ENCODE peak calls at places on chromosomes 2 and 18, in four cellular contexts. One of them, this sample, is unnamed.

GRCh38 chr2:59529738-59530137 is 1023.7 kb downstream of the BCL11A start:
- DNase-seq in GM12878: no peak
- DNase-seq in A549: no peak
- DNase-seq in HepG2: no peak
- DNase-seq in this sample: no peak

GRCh38 chr2:160561551-160562280 is 68.1 kb upstream of the RBMS1 start:
- DNase-seq in GM12878: no peak
- DNase-seq in A549: peak
- DNase-seq in HepG2: no peak
- DNase-seq in this sample: no peak

GRCh38 chr2:205364261-205364660 is 318.0 kb upstream of the NRP2 start:
- DNase-seq in GM12878: no peak
- DNase-seq in A549: peak
- DNase-seq in HepG2: no peak
- DNase-seq in this sample: no peak

GRCh38 chr2:191710411-191710900 is 32.5 kb downstream of the NABP1 start:
- DNase-seq in GM12878: no peak
- DNase-seq in A549: no peak
- DNase-seq in HepG2: no peak
- DNase-seq in this sample: no peak

GRCh38 chr2:144835634-144836351 is 315.9 kb upstream of the ZEB2 start:
- DNase-seq in GM12878: no peak
- DNase-seq in A549: peak
- DNase-seq in HepG2: no peak
- DNase-seq in this sample: no peak

GRCh38 chr2:152115952-152116351 is 17.1 kb upstream of the CACNB4 start:
- DNase-seq in GM12878: no peak
- DNase-seq in A549: peak
- DNase-seq in HepG2: no peak
- DNase-seq in this sample: no peak

GRCh38 chr2:96769816-96770215 is 9.1 kb downstream of the CNNM4 start:
- DNase-seq in GM12878: no peak
- DNase-seq in A549: no peak
- DNase-seq in HepG2: peak
- DNase-seq in this sample: peak

GRCh38 chr2:240615830-240616547 is 9.3 kb upstream of the GPR35 start:
- DNase-seq in GM12878: no peak
- DNase-seq in A549: no peak
- DNase-seq in HepG2: no peak
- DNase-seq in this sample: peak

GRCh38 chr2:239824051-239824694 is 201.0 kb downstream of the NDUFA10 start:
- DNase-seq in GM12878: no peak
- DNase-seq in A549: peak
- DNase-seq in HepG2: peak
- DNase-seq in this sample: peak

GRCh38 chr2:90207454-90208058 is 1516.1 kb downstream of the RPIA start:
- DNase-seq in GM12878: peak
- DNase-seq in A549: peak
- DNase-seq in HepG2: peak
- DNase-seq in this sample: peak

GRCh38 chr2:179917272-179917671 is 55.9 kb upstream of the ZNF385B start:
- DNase-seq in GM12878: no peak
- DNase-seq in A549: peak
- DNase-seq in HepG2: peak
- DNase-seq in this sample: no peak

GRCh38 chr2:235011929-235012631 is 60.3 kb downstream of the SH3BP4 start:
- DNase-seq in GM12878: no peak
- DNase-seq in A549: no peak
- DNase-seq in HepG2: no peak
- DNase-seq in this sample: peak

GRCh38 chr18:63850010-63850409 is 37.5 kb upstream of the SERPINB2 start:
- DNase-seq in GM12878: no peak
- DNase-seq in A549: peak
- DNase-seq in HepG2: peak
- DNase-seq in this sample: peak

GRCh38 chr2:118693287-118693822 is 154.1 kb downstream of the EN1 start:
- DNase-seq in GM12878: no peak
- DNase-seq in A549: no peak
- DNase-seq in HepG2: no peak
- DNase-seq in this sample: no peak

GRCh38 chr2:62266433-62267038 is 70.6 kb downstream of the B3GNT2 start:
- DNase-seq in GM12878: no peak
- DNase-seq in A549: no peak
- DNase-seq in HepG2: no peak
- DNase-seq in this sample: no peak

GRCh38 chr18:75135158-75135725 is 73.7 kb downstream of the PTGR3 start:
- DNase-seq in GM12878: no peak
- DNase-seq in A549: no peak
- DNase-seq in HepG2: no peak
- DNase-seq in this sample: no peak

GRCh38 chr2:33655626-33656025 is 56.5 kb upstream of the FAM98A start:
- DNase-seq in GM12878: no peak
- DNase-seq in A549: no peak
- DNase-seq in HepG2: no peak
- DNase-seq in this sample: no peak

GRCh38 chr2:7203056-7203467 is 285.9 kb downstream of the RNF144A start:
- DNase-seq in GM12878: peak
- DNase-seq in A549: peak
- DNase-seq in HepG2: peak
- DNase-seq in this sample: peak

GRCh38 chr18:62085766-62086165 is 101.1 kb downstream of the PIGN start:
- DNase-seq in GM12878: no peak
- DNase-seq in A549: no peak
- DNase-seq in HepG2: no peak
- DNase-seq in this sample: no peak

GRCh38 chr18:12352188-12352587 is 24.8 kb downstream of the AFG3L2 start:
- DNase-seq in GM12878: no peak
- DNase-seq in A549: no peak
- DNase-seq in HepG2: no peak
- DNase-seq in this sample: no peak

GRCh38 chr18:63994783-63995399 is 25.0 kb downstream of the SERPINB8 start:
- DNase-seq in GM12878: no peak
- DNase-seq in A549: peak
- DNase-seq in HepG2: peak
- DNase-seq in this sample: peak

GRCh38 chr2:234999740-235000425 is 48.1 kb downstream of the SH3BP4 start:
- DNase-seq in GM12878: no peak
- DNase-seq in A549: no peak
- DNase-seq in HepG2: no peak
- DNase-seq in this sample: no peak

GRCh38 chr2:222751821-222752719 is 80.6 kb downstream of the MOGAT1 start:
- DNase-seq in GM12878: no peak
- DNase-seq in A549: no peak
- DNase-seq in HepG2: no peak
- DNase-seq in this sample: no peak

GRCh38 chr2:129192117-129192516 is 787.3 kb upstream of the RAB6C start:
- DNase-seq in GM12878: no peak
- DNase-seq in A549: no peak
- DNase-seq in HepG2: no peak
- DNase-seq in this sample: peak

GRCh38 chr18:40035951-40036350 is 1919.1 kb upstream of the PIK3C3 start:
- DNase-seq in GM12878: no peak
- DNase-seq in A549: no peak
- DNase-seq in HepG2: no peak
- DNase-seq in this sample: no peak
- TF ChIP-seq PBX3 in GM12878: no peak
- TF ChIP-seq PBX3 in A549: no peak
- TF ChIP-seq PBX3 in HepG2: no peak
- TF ChIP-seq PBX3 in this sample: no peak

GRCh38 chr2:71133603-71134002 is 3.2 kb downstream of the MPHOSPH10 start:
- DNase-seq in GM12878: no peak
- DNase-seq in A549: no peak
- DNase-seq in HepG2: no peak
- DNase-seq in this sample: no peak

GRCh38 chr2:71130325-71131260 is at the start of gene MPHOSPH10:
- DNase-seq in GM12878: peak
- DNase-seq in A549: peak
- DNase-seq in HepG2: peak
- DNase-seq in this sample: peak

GRCh38 chr2:71129114-71129890 is 727 bp downstream of the MCEE start:
- DNase-seq in GM12878: no peak
- DNase-seq in A549: no peak
- DNase-seq in HepG2: no peak
- DNase-seq in this sample: no peak

GRCh38 chr2:71126957-71127356 is 3.1 kb downstream of the MCEE start:
- DNase-seq in GM12878: no peak
- DNase-seq in A549: no peak
- DNase-seq in HepG2: no peak
- DNase-seq in this sample: no peak

DNA sequence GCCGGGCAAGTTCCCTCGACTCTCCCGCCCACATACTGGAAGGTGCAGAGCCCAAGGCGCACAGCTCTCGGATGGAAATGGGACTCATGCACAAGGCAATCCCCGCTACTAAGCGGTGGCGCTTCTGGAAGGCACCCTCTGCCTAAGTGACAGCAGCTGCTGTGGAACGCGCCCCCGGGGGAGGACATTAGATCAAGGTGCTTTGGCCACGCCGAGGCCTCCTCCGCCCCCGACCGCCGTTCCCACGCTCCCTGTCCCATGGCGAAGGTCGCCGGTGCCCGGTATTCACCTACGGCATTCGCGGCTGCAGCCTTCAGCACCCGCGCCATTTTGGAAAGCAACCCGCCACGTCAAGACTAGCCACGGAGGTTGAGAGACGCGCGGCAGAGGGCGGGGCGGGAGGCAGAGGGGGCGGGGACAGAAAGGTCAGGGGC is at the start of gene MCEE:
- DNase-seq in GM12878: peak
- DNase-seq in A549: peak
- DNase-seq in HepG2: peak
- DNase-seq in this sample: peak
- TF ChIP-seq EP300 in GM12878: no peak
- TF ChIP-seq EP300 in A549: no peak
- TF ChIP-seq EP300 in HepG2: no peak
- TF ChIP-seq EP300 in this sample: no peak

DNA sequence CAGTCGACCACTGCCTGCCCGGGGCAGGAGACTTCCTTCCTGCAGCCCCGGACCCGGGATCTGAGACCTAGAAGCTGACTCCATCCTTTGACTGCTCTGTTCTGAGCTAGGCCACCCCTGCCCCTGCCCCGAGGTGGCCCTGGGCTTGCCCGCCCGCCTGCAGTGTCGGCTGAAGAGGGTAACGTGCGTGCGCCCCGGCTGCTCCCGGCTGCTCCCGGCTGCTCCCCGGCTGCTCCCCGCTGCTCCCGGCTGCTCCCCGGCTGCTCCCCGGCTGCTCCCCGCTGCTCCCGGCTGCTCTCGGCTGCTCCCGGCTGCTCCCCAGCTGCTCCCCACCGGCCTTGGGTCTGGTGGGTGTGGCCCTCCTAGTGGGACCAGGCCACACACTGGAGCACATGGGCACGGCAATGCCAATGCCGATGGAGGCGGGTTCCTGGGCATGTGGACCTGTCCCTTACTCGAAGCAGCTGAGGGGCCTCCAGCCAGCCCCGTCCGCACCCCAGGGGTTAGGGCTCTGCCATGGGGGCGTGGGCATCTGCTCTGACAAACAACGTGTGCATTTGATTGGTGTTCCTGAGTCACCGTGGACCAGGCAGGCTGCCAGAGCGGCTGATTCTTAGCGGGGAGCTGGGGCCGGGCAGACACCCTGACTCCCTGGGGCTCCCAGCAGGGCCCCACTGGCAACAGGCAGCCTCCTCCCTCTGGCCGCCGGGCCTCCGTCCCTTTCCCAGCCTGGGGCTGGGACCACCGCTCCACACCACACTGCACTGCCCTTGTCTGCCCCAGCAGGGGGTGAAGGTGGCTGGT is 2.0 kb upstream of the GAL3ST2 start:
- DNase-seq in GM12878: no peak
- DNase-seq in A549: no peak
- DNase-seq in HepG2: peak
- DNase-seq in this sample: peak
- TF ChIP-seq PBX3 in GM12878: no peak
- TF ChIP-seq PBX3 in A549: no peak
- TF ChIP-seq PBX3 in HepG2: no peak
- TF ChIP-seq PBX3 in this sample: peak

GRCh38 chr2:130755234-130756040 is at the start of gene AMER3:
- DNase-seq in GM12878: no peak
- DNase-seq in A549: no peak
- DNase-seq in HepG2: no peak
- DNase-seq in this sample: peak

GRCh38 chr2:130759906-130760753 is 4.8 kb downstream of the AMER3 start:
- DNase-seq in GM12878: no peak
- DNase-seq in A549: no peak
- DNase-seq in HepG2: no peak
- DNase-seq in this sample: peak

GRCh38 chr2:130754811-130755210 is 529 bp upstream of the AMER3 start:
- DNase-seq in GM12878: no peak
- DNase-seq in A549: no peak
- DNase-seq in HepG2: no peak
- DNase-seq in this sample: no peak

GRCh38 chr2:130756721-130757195 is 1.4 kb downstream of the AMER3 start:
- DNase-seq in GM12878: no peak
- DNase-seq in A549: no peak
- DNase-seq in HepG2: no peak
- DNase-seq in this sample: peak

DNA sequence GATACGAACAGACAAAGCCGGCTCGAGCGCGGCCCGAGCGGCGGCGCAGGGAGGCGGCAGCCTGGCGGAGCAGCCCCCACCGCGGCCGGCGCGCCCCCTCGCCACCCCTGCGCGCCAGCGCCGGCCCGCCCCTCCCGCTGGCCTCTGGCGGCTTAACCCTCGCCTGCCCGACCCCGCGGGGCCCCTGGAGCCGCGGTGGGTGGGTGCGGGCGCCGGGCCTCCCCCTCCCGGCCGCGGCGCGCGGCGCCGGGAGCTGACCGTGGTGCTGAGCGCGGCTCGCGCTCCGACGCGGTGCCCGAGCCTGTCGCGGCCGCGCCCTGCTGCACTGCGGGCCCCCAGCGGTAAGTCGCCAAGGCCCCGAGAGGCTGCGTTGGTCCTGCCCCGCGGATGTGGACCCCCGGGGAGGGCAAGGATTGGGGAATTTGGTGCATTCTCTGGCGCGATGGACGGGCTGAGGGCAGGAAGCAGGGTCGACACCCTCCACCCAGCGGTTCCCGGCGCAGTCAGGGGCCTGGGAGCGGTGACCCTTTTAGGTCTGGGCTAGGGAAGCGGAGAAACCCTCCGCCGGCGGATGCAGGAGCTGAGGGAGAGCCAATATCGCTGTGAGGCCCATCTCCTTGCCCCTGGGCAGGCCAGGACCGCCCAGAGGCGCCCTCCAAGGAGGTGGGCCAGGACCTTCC is 841 bp downstream of the AMER3 start:
- DNase-seq in GM12878: no peak
- DNase-seq in A549: no peak
- DNase-seq in HepG2: no peak
- DNase-seq in this sample: peak
- TF ChIP-seq EP300 in GM12878: no peak
- TF ChIP-seq EP300 in A549: no peak
- TF ChIP-seq EP300 in HepG2: no peak
- TF ChIP-seq EP300 in this sample: no peak